ENCODE peak calls at places on chromosomes 11 and 22, in nine cellular contexts. R, T, U, C, M, X, K, V and I are unnamed samples.
A peak's percentile ranks its signal among the peaks of the same experiment; 100 is the strongest.

GRCh38 chr22:39013923-39014722 is at the start of gene APOBEC3C:
- DNase-seq in M (peak; percentile 79), K (peak; percentile 88), T (peak; percentile 90), C (peak; percentile 77), X (peak; percentile 95), U (peak; percentile 73), R (peak; percentile 84), V (peak; percentile 74), I (peak; percentile 85)

GRCh38 chr22:37601540-37602442 is 6.8 kb upstream of the GGA1 start:
- DNase-seq in U (no peak), V (peak; percentile 67), T (peak; percentile 33), X (peak; percentile 96), R (peak; percentile 94), K (no peak), M (peak; percentile 42), C (no peak), I (no peak)

GRCh38 chr22:41021655-41022454 is 70.5 kb upstream of the EP300 start:
- DNase-seq in K (peak; percentile 84), M (no peak), V (peak; percentile 50), T (peak; percentile 16), C (peak; percentile 70), U (peak; percentile 72), R (peak; percentile 75), X (peak; percentile 87), I (peak; percentile 60)

GRCh38 chr22:29081499-29082236 is 8.8 kb downstream of the KREMEN1 start:
- DNase-seq in U (no peak), C (no peak), R (peak; percentile 40), T (no peak), X (no peak), K (no peak), M (no peak), V (no peak), I (no peak)

GRCh38 chr11:34516247-34517040 is 2.9 kb upstream of the ELF5 start:
- DNase-seq in K (no peak), X (no peak), M (no peak), U (no peak), T (no peak), R (no peak), V (no peak), C (no peak), I (no peak)

GRCh38 chr11:76604081-76604601 is 66.4 kb downstream of the LRRC32 start:
- DNase-seq in T (no peak), R (no peak), U (no peak), C (peak; percentile 21), V (peak; percentile 15), X (no peak), M (no peak), K (no peak), I (no peak)

GRCh38 chr11:58980159-58980843 is 41.0 kb downstream of the GLYATL1 start:
- DNase-seq in U (no peak), C (no peak), X (no peak), V (no peak), T (no peak), K (no peak), M (no peak), R (no peak), I (no peak)

GRCh38 chr11:18203723-18204122 is 31.1 kb downstream of the MRGPRX4 start:
- DNase-seq in U (no peak), C (no peak), T (peak; percentile 14), R (no peak), M (no peak), V (no peak), X (peak; percentile 18), K (no peak), I (no peak)

GRCh38 chr22:37314315-37315046 is 32.2 kb downstream of the CYTH4 start:
- DNase-seq in K (no peak), T (no peak), X (peak; percentile 79), V (no peak), R (no peak), U (no peak), M (no peak), C (no peak), I (no peak)

GRCh38 chr11:130448416-130449068 is at the start of gene ADAMTS15:
- DNase-seq in U (peak; percentile 70), R (peak; percentile 78), M (no peak), T (peak; percentile 84), K (peak; percentile 76), C (peak; percentile 87), X (peak; percentile 98), V (peak; percentile 66), I (peak; percentile 63)

GRCh38 chr11:134069426-134069921 is 602 bp downstream of the JAM3 start:
- DNase-seq in C (peak; percentile 55), T (peak; percentile 31), R (no peak), V (no peak), K (peak; percentile 57), M (no peak), X (no peak), U (no peak), I (no peak)

GRCh38 chr11:70067591-70068341 is 10.4 kb upstream of the ANO1 start:
- DNase-seq in T (no peak), M (no peak), R (no peak), C (no peak), K (no peak), X (no peak), U (no peak), V (peak; percentile 73), I (peak; percentile 42)

GRCh38 chr11:69449320-69450063 is 32.0 kb upstream of the LINC01488 start:
- DNase-seq in X (peak; percentile 88), K (no peak), U (peak; percentile 37), M (no peak), T (peak; percentile 47), C (peak; percentile 80), R (peak; percentile 44), V (no peak), I (no peak)

GRCh38 chr11:75313457-75314272 is 37.8 kb downstream of the ARRB1 start:
- DNase-seq in X (no peak), R (no peak), K (peak; percentile 82), M (no peak), V (no peak), C (peak; percentile 72), U (peak; percentile 56), T (peak; percentile 81), I (no peak)

GRCh38 chr22:46972901-46973831 is 210.7 kb downstream of the TBC1D22A start:
- DNase-seq in C (peak; percentile 32), M (no peak), X (no peak), U (no peak), T (no peak), V (no peak), K (peak; percentile 25), R (no peak), I (no peak)

GRCh38 chr11:90747057-90747456 is 524.2 kb upstream of the CHORDC1 start:
- DNase-seq in C (no peak), T (no peak), X (no peak), K (no peak), R (no peak), M (no peak), V (no peak), U (no peak), I (no peak)

GRCh38 chr11:35235944-35236666 is 97.1 kb downstream of the CD44 start:
- DNase-seq in V (peak; percentile 80), T (no peak), R (peak; percentile 94), U (no peak), M (no peak), C (no peak), X (no peak), K (no peak), I (no peak)

GRCh38 chr22:22959147-22959827 is 71.7 kb downstream of the IGLL5 start:
- DNase-seq in R (peak; percentile 72), V (peak; percentile 50), K (peak; percentile 83), T (peak; percentile 66), C (peak; percentile 70), X (peak; percentile 77), M (peak; percentile 56), U (no peak), I (peak; percentile 78)

DNA sequence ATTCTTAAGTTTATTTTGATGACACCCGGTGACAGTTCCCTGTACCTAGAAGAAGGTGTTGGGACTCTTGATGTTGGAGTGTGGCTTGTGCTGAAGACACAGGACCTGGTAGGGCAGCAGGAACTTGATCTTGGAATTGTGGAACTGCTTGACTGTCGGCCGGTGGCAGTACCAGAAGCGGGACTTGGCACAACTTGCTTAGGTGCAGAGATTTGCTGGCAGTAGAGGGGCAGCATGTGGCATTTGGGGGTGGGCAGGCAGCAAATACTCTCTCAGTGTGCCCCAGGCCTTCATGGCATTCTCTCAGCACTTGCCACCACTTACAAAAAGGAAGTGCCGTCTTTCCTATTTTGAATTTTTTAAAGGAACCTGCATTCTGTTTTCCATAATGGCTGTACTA is 3.6 kb downstream of the PEX26 start:
- DNase-seq in K (no peak), R (no peak), C (no peak), U (no peak), V (no peak), T (no peak), M (no peak), X (no peak), I (no peak)
- TF ChIP-seq POLR2A in K (no peak), R (no peak), C (no peak), U (no peak), V (no peak), T (no peak), M (no peak), X (no peak), I (no peak)

DNA sequence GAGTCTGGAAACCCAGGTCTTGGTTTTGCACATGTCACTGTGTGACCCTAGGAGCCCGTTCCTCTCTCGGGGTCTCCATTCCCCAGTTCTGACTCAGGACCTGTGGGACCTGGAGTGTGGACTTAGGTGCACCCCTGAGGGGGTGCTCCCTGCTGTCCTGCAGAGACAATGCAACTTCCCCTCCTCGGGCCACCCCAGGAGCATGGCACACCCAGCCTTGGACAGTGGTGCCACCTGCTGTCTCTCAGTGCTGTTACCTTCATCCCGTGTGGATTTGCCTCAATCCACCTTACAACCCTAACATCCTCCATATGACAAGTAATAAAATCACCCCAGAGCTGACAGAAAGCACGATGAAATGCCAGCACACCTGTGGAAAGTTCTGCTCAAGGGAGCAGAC is 27.5 kb upstream of the CRYBB3 start:
- DNase-seq in U (peak; percentile 66), C (no peak), K (no peak), R (peak; percentile 12), X (peak; percentile 21), T (no peak), V (no peak), M (no peak), I (peak; percentile 35)
- TF ChIP-seq CTCF in U (peak; percentile 63), C (peak; percentile 46), K (no peak), R (peak; percentile 56), X (peak; percentile 22), T (no peak), V (peak; percentile 60), M (peak; percentile 51), I (peak; percentile 51)

GRCh38 chr11:111976614-111977140 is 39.5 kb downstream of the DIXDC1 start:
- DNase-seq in K (peak; percentile 60), C (peak; percentile 23), M (no peak), V (peak; percentile 47), R (peak; percentile 4), T (no peak), X (no peak), U (no peak), I (peak; percentile 53)
- TF ChIP-seq POLR2A in K (no peak), C (no peak), M (no peak), V (no peak), R (no peak), T (no peak), X (no peak), U (no peak), I (no peak)

DNA sequence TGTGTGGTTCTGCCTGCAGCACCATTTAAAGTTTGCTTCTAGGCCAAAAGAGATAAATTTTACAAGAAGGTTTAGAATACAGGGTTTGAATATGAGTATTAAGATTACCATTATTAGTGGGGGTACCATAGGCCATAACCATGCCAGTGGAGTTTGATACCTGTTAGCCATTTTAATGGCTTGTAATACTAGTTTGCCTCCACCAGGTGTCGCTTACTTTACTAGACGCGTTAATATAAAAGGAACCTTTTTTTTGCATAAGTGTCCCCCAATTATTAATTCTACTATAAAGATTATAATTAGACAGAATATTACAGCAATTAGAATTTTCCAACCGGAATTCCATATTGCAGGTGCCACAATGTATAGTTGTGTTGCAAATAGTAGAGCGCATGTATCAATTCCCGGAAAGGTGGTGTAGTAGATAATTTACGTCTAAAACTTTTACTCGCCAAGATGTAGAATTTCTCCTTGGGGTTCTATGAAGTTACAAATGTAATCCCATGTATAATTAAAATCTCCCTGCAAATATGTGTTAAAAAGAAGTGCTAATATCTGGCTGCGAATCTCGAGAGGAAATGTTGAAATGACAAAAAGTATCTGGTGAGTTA is 16.1 kb downstream of the MS4A6E start:
- DNase-seq in C (no peak), U (no peak), R (no peak), X (peak; percentile 45), M (no peak), T (no peak), K (no peak), V (no peak), I (no peak)
- TF ChIP-seq CTCF in C (peak; percentile 24), U (no peak), R (peak; percentile 34), X (peak; percentile 60), M (peak; percentile 53), T (peak; percentile 39), K (no peak), V (no peak), I (peak; percentile 29)